ENCODE peak calls at places on chromosomes 7 and 10, in six cellular contexts. O, T, J, L, G and Z are unnamed samples.

GRCh38 chr10:88651131-88651541 is 13.1 kb upstream of the LIPF start:
- DNase-seq in O (no peak), T (no peak), J (no peak), L (no peak), G (peak; percentile 92), Z (no peak)

GRCh38 chr7:149207324-149208035 is 12.1 kb downstream of the ZNF282 start:
- DNase-seq in O (no peak), T (no peak), J (no peak), L (no peak), G (no peak), Z (no peak)

GRCh38 chr10:4721994-4722753 is 103.8 kb upstream of the AKR1E2 start:
- DNase-seq in O (no peak), T (no peak), J (no peak), L (no peak), G (peak; percentile 99), Z (no peak)

GRCh38 chr10:12631216-12631615 is 281.9 kb downstream of the CAMK1D start:
- DNase-seq in O (no peak), T (no peak), J (no peak), L (no peak), G (peak; percentile 20), Z (no peak)

GRCh38 chr7:83643012-83643411 is 5.9 kb downstream of the SEMA3E start:
- DNase-seq in O (no peak), T (no peak), J (no peak), L (no peak), G (no peak), Z (no peak)

GRCh38 chr7:110448918-110449317 is 642.0 kb upstream of the LRRN3 start:
- DNase-seq in O (no peak), T (no peak), J (no peak), L (no peak), G (no peak), Z (no peak)

GRCh38 chr7:148058092-148058491 is 532.5 kb upstream of the C7orf33 start:
- DNase-seq in O (no peak), T (peak; percentile 94), J (no peak), L (no peak), G (no peak), Z (peak; percentile 73)

GRCh38 chr7:129308047-129308446 is 83.2 kb downstream of the AHCYL2 start:
- DNase-seq in O (no peak), T (no peak), J (peak; percentile 3), L (no peak), G (peak; percentile 38), Z (no peak)

GRCh38 chr7:118057404-118057803 is 126.6 kb upstream of the LSM8 start:
- DNase-seq in O (no peak), T (no peak), J (no peak), L (no peak), G (no peak), Z (no peak)

GRCh38 chr10:131162866-131163265 is 148.7 kb downstream of the TCERG1L start:
- DNase-seq in O (no peak), T (no peak), J (no peak), L (no peak), G (no peak), Z (no peak)

GRCh38 chr7:4205828-4206227 is 476.3 kb upstream of the FOXK1 start:
- DNase-seq in O (no peak), T (no peak), J (no peak), L (no peak), G (no peak), Z (no peak)

GRCh38 chr10:110546077-110546476 is 21.4 kb upstream of the SMC3 start:
- DNase-seq in O (no peak), T (no peak), J (no peak), L (no peak), G (peak; percentile 43), Z (no peak)

GRCh38 chr7:3028071-3028766 is 15.4 kb downstream of the CARD11 start:
- DNase-seq in O (no peak), T (no peak), J (peak; percentile 77), L (no peak), G (peak; percentile 69), Z (no peak)

GRCh38 chr7:18241543-18242231 is 214.0 kb upstream of the PRPS1L1 start:
- DNase-seq in O (no peak), T (no peak), J (no peak), L (no peak), G (no peak), Z (no peak)

GRCh38 chr7:30741289-30741688 is 10.6 kb upstream of the INMT start:
- DNase-seq in O (no peak), T (no peak), J (no peak), L (no peak), G (no peak), Z (no peak)

GRCh38 chr7:133230591-133231194 is 22.2 kb upstream of the EXOC4 start:
- DNase-seq in O (peak; percentile 14), T (peak; percentile 32), J (peak; percentile 25), L (peak; percentile 67), G (peak; percentile 66), Z (peak; percentile 39)

GRCh38 chr10:23525406-23525805 is 86.5 kb downstream of the OTUD1 start:
- DNase-seq in O (no peak), T (no peak), J (peak; percentile 19), L (no peak), G (peak; percentile 21), Z (no peak)

GRCh38 chr10:105974803-105975456 is 1189.6 kb downstream of the SORCS1 start:
- DNase-seq in O (no peak), T (no peak), J (no peak), L (peak; percentile 13), G (peak; percentile 11), Z (no peak)

GRCh38 chr10:113558336-113558735 is 5.5 kb downstream of the HABP2 start:
- DNase-seq in O (no peak), T (no peak), J (no peak), L (peak; percentile 30), G (no peak), Z (no peak)

GRCh38 chr10:6269953-6270867 is 67.5 kb downstream of the PFKFB3 start:
- DNase-seq in O (peak; percentile 44), T (no peak), J (no peak), L (no peak), G (no peak), Z (no peak)

GRCh38 chr7:73572767-73573186 is 5.6 kb downstream of the TBL2 start:
- DNase-seq in O (no peak), T (no peak), J (no peak), L (no peak), G (no peak), Z (no peak)

GRCh38 chr7:114264029-114264428 is 150.6 kb upstream of the FOXP2 start:
- DNase-seq in O (no peak), T (no peak), J (no peak), L (no peak), G (peak; percentile 16), Z (no peak)

GRCh38 chr10:69901623-69902505 is 100.2 kb downstream of the COL13A1 start:
- DNase-seq in O (no peak), T (no peak), J (peak; percentile 52), L (peak; percentile 66), G (peak; percentile 41), Z (no peak)

GRCh38 chr7:54841772-54842707 is 83.0 kb upstream of the SEC61G start:
- DNase-seq in O (no peak), T (no peak), J (peak; percentile 21), L (peak; percentile 14), G (peak; percentile 86), Z (no peak)

GRCh38 chr10:131019696-131020095 is 291.8 kb downstream of the TCERG1L start:
- DNase-seq in O (no peak), T (no peak), J (no peak), L (no peak), G (no peak), Z (no peak)

GRCh38 chr7:155857141-155857540 is 44.9 kb upstream of the SHH start:
- DNase-seq in O (no peak), T (no peak), J (no peak), L (no peak), G (no peak), Z (no peak)